ENCODE peak calls at places on chromosomes 5 and 9, in five cellular contexts. F is neural progenitor cell, I is OCI-LY7, V is SK-N-SH, S is GM23338. L is an unnamed sample.

GRCh38 chr5:119049824-119050449 is 20.9 kb upstream of the DMXL1 start:
- DNase-seq in F (no peak), I (no peak), V (no peak), S (peak), L (no peak)

GRCh38 chr5:180959661-180960060 is 29.0 kb upstream of the BTNL3 start:
- DNase-seq in F (no peak), I (no peak), V (no peak), S (no peak), L (no peak)

GRCh38 chr5:9782806-9783560 is 152.8 kb upstream of the TAS2R1 start:
- DNase-seq in F (no peak), I (no peak), V (no peak), S (peak), L (peak)

GRCh38 chr9:104276709-104277245 is 182.7 kb downstream of the SMC2 start:
- DNase-seq in F (no peak), I (no peak), V (no peak), S (no peak), L (no peak)

GRCh38 chr5:85182344-85182743 is 797.7 kb upstream of the EDIL3 start:
- DNase-seq in F (no peak), I (no peak), V (no peak), S (no peak), L (no peak)

GRCh38 chr9:71755869-71756268 is 12.4 kb downstream of the CEMIP2 start:
- DNase-seq in F (no peak), I (no peak), V (no peak), S (no peak), L (no peak)

GRCh38 chr5:22391956-22392355 is 461.2 kb downstream of the CDH12 start:
- DNase-seq in F (no peak), I (no peak), V (no peak), S (no peak), L (peak)

GRCh38 chr5:150227606-150228273 is 37.9 kb downstream of the SLC6A7 start:
- DNase-seq in F (no peak), I (no peak), V (peak), S (no peak), L (no peak)

GRCh38 chr9:37746448-37747270 is 6.9 kb upstream of the TRMT10B start:
- DNase-seq in F (no peak), I (no peak), V (peak), S (no peak), L (peak)

GRCh38 chr9:136147890-136148714 is 29.4 kb upstream of the TMEM250 start:
- DNase-seq in F (peak), I (no peak), V (no peak), S (no peak), L (no peak)

GRCh38 chr9:133919253-133920115 is 72.6 kb downstream of the VAV2 start:
- DNase-seq in F (no peak), I (no peak), V (no peak), S (no peak), L (no peak)

GRCh38 chr9:86246752-86247161 is 12.7 kb downstream of the C9orf153 start:
- DNase-seq in F (peak), I (no peak), V (no peak), S (peak), L (no peak)

GRCh38 chr5:171449426-171449825 is 30.0 kb downstream of the FGF18 start:
- DNase-seq in F (no peak), I (no peak), V (no peak), S (no peak), L (no peak)

GRCh38 chr9:134187110-134187531 is 22.8 kb upstream of the RNU6ATAC start:
- DNase-seq in F (no peak), I (no peak), V (peak), S (peak), L (no peak)

GRCh38 chr9:101372327-101373118 is 12.3 kb downstream of the BAAT start:
- DNase-seq in F (no peak), I (no peak), V (no peak), S (no peak), L (no peak)

GRCh38 chr5:89728750-89729149 is 680.8 kb downstream of the CETN3 start:
- DNase-seq in F (no peak), I (no peak), V (no peak), S (no peak), L (no peak)

GRCh38 chr5:108193021-108193795 is 188.7 kb downstream of the FBXL17 start:
- DNase-seq in F (no peak), I (no peak), V (no peak), S (no peak), L (peak)

GRCh38 chr9:14529047-14529446 is 164.2 kb downstream of the ZDHHC21 start:
- DNase-seq in F (no peak), I (no peak), V (no peak), S (no peak), L (no peak)

GRCh38 chr9:38662763-38663593 is 42.6 kb upstream of the ANKRD18A start:
- DNase-seq in F (peak), I (no peak), V (peak), S (peak), L (peak)

GRCh38 chr5:74441616-74442015 is 198.9 kb downstream of the ENC1 start:
- DNase-seq in F (no peak), I (no peak), V (peak), S (no peak), L (no peak)

GRCh38 chr9:124812401-124813016 is 35.6 kb downstream of the OLFML2A start:
- DNase-seq in F (peak), I (no peak), V (peak), S (no peak), L (peak)

GRCh38 chr9:133712221-133713100 is 25.7 kb downstream of the SARDH start:
- DNase-seq in F (no peak), I (no peak), V (no peak), S (no peak), L (no peak)

GRCh38 chr5:40405985-40406384 is 273.7 kb upstream of the PTGER4 start:
- DNase-seq in F (no peak), I (no peak), V (no peak), S (no peak), L (no peak)

GRCh38 chr5:155700333-155700732 is 626.6 kb upstream of the SGCD start:
- DNase-seq in F (peak), I (peak), V (no peak), S (peak), L (no peak)

GRCh38 chr5:176540476-176540899 is 3.3 kb upstream of the RNF44 start:
- DNase-seq in F (no peak), I (no peak), V (no peak), S (no peak), L (no peak)

GRCh38 chr5:176542135-176542595 is 5.0 kb upstream of the RNF44 start:
- DNase-seq in F (no peak), I (peak), V (no peak), S (no peak), L (no peak)

GRCh38 chr5:176540956-176541337 is 3.7 kb upstream of the RNF44 start:
- DNase-seq in F (no peak), I (no peak), V (no peak), S (no peak), L (no peak)

GRCh38 chr5:176542596-176543427 is 5.6 kb upstream of the RNF44 start:
- DNase-seq in F (peak), I (peak), V (peak), S (peak), L (peak)

DNA sequence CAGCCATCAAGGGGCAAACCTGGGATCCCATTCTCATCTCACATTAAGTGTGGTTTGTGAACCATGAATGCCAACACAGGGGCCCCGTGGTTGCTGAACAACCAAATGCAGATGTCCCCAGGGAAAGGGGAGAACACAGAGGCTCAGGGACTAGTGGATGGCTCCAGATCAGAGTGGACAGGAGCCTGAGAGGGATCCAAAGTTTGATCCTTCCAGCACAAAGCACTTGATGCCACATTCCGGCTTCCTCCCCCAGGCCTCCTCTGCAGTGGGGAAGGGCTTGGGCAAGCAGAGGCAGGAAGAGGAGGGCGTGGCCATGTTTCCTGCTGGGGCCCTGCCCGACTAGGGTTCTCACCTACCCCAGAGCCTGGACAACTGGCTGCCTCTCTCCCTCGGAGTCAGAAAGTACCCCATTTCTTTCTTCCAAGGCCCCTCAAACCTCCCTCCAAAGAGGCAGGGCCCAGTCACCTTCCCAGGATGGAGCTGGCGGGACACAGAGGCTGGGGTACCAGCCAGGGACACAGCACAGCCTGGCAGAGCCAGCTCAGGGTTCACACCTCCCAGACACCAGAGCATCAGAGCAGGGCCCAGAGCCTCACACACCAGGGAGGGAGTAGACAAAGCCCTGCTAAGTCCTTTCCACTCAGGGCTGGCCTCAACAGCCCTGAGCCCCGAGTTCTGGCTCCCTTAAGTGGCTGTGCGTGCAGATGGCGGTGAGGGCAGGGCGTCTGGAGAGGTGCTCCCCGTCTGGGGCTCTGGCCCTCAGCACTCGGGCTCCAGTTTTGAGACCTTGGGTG is 4.3 kb upstream of the RNF44 start:
- DNase-seq in F (peak), I (peak), V (no peak), S (peak), L (peak)
- TF ChIP-seq EZH2phosphoT487 in F (no peak), I (no peak), V (no peak), S (no peak), L (no peak)

GRCh38 chr5:138649316-138649720 is 74.1 kb upstream of the HSPA9 start:
- DNase-seq in F (peak), I (no peak), V (no peak), S (peak), L (no peak)

GRCh38 chr5:138650196-138650595 is 75.0 kb upstream of the HSPA9 start:
- DNase-seq in F (no peak), I (peak), V (no peak), S (no peak), L (no peak)

GRCh38 chr5:138649775-138650174 is 74.6 kb upstream of the HSPA9 start:
- DNase-seq in F (no peak), I (no peak), V (no peak), S (no peak), L (no peak)

GRCh38 chr5:138651767-138652117 is 76.5 kb upstream of the HSPA9 start:
- DNase-seq in F (no peak), I (no peak), V (no peak), S (peak), L (no peak)

DNA sequence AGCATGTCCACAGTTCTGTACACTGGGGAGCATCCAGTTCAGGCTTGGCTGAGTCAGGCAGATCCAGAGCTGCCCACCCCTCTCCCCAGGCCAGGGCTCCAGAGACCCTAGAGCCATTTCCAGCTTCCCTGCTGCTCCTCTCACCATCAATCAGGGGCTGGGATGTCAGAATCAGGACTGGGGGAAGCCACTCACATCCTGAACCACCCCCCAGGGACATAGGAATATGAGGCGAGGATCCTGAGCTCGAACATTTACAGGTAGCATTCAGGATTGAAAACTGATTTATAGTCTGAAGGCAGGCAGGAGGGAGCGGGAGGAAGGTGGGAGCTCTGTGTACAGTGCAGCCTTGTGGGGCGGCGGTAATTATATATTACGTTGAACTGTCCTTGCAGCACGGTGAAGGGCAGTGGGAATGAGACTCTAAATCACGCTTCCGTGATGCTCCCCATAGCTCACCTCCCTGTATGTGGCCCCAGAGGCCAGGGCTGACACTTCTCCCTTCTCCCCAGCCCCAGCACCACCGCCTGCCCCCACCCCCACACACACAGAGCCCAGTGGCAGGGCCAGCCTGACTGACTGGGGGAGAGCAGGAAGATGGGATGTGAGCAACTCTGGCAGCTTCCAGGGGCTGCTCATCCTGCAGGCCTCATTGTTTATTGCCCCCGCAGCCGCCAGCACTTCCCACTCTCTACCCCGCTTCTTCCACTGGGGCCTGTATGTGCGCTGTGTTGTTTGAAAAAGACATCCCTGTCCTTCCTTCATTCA is 76.0 kb upstream of the HSPA9 start:
- DNase-seq in F (no peak), I (no peak), V (no peak), S (no peak), L (no peak)
- TF ChIP-seq EZH2phosphoT487 in F (no peak), I (no peak), V (no peak), S (no peak), L (no peak)

DNA sequence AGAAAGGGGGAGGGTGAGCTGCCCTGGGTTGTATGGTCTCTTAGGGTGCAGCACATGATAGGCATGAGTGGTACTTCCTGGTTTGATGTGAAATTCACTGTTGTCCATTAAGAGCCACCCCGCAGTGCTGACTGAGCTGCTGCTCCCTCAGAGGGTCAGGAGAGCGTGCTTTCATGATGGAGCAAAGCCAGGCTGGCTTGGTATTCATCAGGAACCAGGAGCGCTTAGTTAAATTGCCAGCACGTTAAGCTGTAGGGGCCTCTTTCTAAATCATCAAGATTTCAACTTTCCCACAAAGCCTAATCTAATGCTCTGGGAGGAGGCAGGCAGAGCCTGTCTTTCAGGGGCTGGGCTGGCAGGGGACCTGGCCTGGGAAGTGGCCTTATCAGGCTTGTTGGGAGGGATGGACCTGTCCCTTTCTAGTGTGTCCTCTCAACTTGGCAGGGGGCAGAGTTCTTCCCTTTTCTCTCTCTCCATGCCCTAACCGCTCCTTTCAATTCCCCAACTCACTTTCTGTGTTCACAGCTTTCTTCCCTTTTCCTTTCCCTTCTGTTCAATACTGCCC is 7.9 kb downstream of the CYSTM1 start:
- DNase-seq in F (peak), I (no peak), V (no peak), S (peak), L (no peak)
- TF ChIP-seq EZH2phosphoT487 in F (no peak), I (no peak), V (no peak), S (no peak), L (no peak)

GRCh38 chr5:168159425-168159824 is 132.0 kb upstream of the WWC1 start:
- DNase-seq in F (peak), I (peak), V (no peak), S (peak), L (no peak)
- TF ChIP-seq EZH2phosphoT487 in F (no peak), I (no peak), V (no peak), S (no peak), L (no peak)

GRCh38 chr5:110802998-110803397 is 64.2 kb downstream of the SLC25A46 start:
- DNase-seq in F (no peak), I (no peak), V (no peak), S (no peak), L (no peak)

GRCh38 chr5:110803467-110804326 is 64.9 kb downstream of the SLC25A46 start:
- DNase-seq in F (no peak), I (no peak), V (no peak), S (no peak), L (no peak)

GRCh38 chr5:110809006-110809405 is 70.2 kb downstream of the SLC25A46 start:
- DNase-seq in F (no peak), I (no peak), V (no peak), S (no peak), L (peak)

GRCh38 chr5:110812639-110813038 is 73.8 kb downstream of the SLC25A46 start:
- DNase-seq in F (no peak), I (no peak), V (no peak), S (no peak), L (no peak)

DNA sequence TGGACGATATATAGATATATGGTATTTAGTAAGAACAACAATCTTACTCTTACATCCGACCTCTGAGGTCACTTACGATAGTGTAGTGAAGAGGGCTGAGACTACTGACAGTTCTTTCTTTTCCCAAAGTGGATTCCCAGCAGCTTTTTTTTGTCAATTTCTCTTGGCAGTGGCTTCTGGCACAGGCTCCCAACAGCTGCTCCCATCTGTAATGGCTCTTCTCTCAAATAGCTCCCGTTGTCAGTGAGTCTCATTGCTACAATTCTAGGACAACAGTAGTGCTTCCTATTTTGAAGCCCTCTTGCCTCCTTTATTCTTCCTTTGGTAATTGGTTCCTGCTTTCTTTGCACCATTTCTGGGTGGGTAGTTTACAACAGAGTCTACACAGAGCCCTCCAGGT is 68.4 kb downstream of the SLC25A46 start:
- DNase-seq in F (no peak), I (no peak), V (no peak), S (no peak), L (no peak)
- TF ChIP-seq EZH2phosphoT487 in F (no peak), I (no peak), V (no peak), S (no peak), L (no peak)

GRCh38 chr9:1604942-1605560 is 410.1 kb upstream of the SMARCA2 start:
- DNase-seq in F (no peak), I (peak), V (peak), S (peak), L (peak)
- TF ChIP-seq EZH2phosphoT487 in F (no peak), I (no peak), V (no peak), S (no peak), L (no peak)